ENCODE peak calls at places on chromosome 2, in five cellular contexts. G is tibial artery, S is fibroblast of lung, I is neural progenitor cell, C is stomach. Y is an unnamed sample.

GRCh38 chr2:88919087-88919738 is 227.7 kb downstream of the RPIA start:
- DNase-seq in G (no peak), S (no peak), C (no peak), I (no peak), Y (no peak)

GRCh38 chr2:240207661-240208060 is 67.2 kb upstream of the OTOS start:
- DNase-seq in C (no peak), I (no peak), G (peak; percentile 51), S (no peak), Y (no peak)

GRCh38 chr2:145123606-145124005 is 603.7 kb upstream of the ZEB2 start:
- DNase-seq in G (no peak), C (peak; percentile 26), I (no peak), S (no peak), Y (no peak)

GRCh38 chr2:18345848-18346247 is 214.6 kb downstream of the RDH14 start:
- DNase-seq in S (peak; percentile 72), I (no peak), C (peak; percentile 57), G (no peak), Y (no peak)

GRCh38 chr2:51218057-51218456 is 186.1 kb upstream of the NRXN1 start:
- DNase-seq in G (no peak), S (peak; percentile 10), C (no peak), I (no peak), Y (no peak)

GRCh38 chr2:63347361-63347760 is 240.9 kb downstream of the WDPCP start:
- DNase-seq in C (no peak), G (no peak), S (no peak), I (no peak), Y (no peak)

GRCh38 chr2:68027959-68028358 is 34.8 kb downstream of the C1D start:
- DNase-seq in C (no peak), S (peak; percentile 50), I (no peak), G (no peak), Y (no peak)

GRCh38 chr2:23404426-23404825 is 19.4 kb downstream of the KLHL29 start:
- DNase-seq in S (peak; percentile 79), C (no peak), I (peak; percentile 31), G (no peak), Y (no peak)

GRCh38 chr2:225355788-225356187 is 43.7 kb upstream of the NYAP2 start:
- DNase-seq in S (no peak), G (no peak), C (no peak), I (no peak), Y (no peak)

GRCh38 chr2:205759286-205759685 is 77.0 kb downstream of the NRP2 start:
- DNase-seq in G (no peak), C (no peak), I (no peak), S (no peak), Y (no peak)

GRCh38 chr2:205759732-205760516 is 77.6 kb downstream of the NRP2 start:
- DNase-seq in I (no peak), C (no peak), G (no peak), S (no peak), Y (no peak)

GRCh38 chr2:205758498-205758897 is 76.2 kb downstream of the NRP2 start:
- DNase-seq in C (no peak), S (no peak), I (no peak), G (no peak), Y (no peak)

GRCh38 chr2:205757271-205757670 is 75.0 kb downstream of the NRP2 start:
- DNase-seq in C (no peak), I (no peak), G (no peak), S (peak; percentile 77), Y (no peak)

GRCh38 chr2:205758051-205758450 is 75.8 kb downstream of the NRP2 start:
- DNase-seq in C (no peak), I (no peak), G (no peak), S (peak; percentile 96), Y (no peak)
- H3K4me3 ChIP-seq in C (no peak overlapping the region), I (no peak overlapping the region), G (no peak overlapping the region), S (no peak overlapping the region), Y (no peak overlapping the region)

DNA sequence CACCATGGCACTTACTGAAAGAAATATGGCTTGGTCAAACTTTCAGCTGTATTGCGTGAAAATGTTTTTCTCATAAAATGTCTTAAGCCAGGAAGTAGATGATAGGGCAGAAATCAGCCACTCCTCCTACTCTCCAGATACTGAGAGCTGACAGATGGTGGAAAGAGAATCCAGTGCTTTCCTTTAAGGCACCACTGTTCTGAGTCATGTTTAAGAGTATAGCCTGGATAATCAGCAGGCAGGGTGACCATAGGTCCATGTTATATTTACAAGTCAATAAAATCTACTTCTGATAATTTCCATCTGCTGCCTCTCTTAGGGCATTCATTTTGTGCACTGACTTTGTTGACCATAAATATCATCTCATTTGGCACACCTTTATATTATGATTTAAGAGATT is 21.9 kb downstream of the ARPC2 start:
- DNase-seq in C (no peak), S (no peak), G (no peak), I (no peak), Y (no peak)
- H3K36me3 ChIP-seq in C (peaks cover 100% of the 10 kb centered on the region), S (peaks cover 10% of the 10 kb centered on the region), G (peaks cover 87% of the 10 kb centered on the region), I (peaks cover 6% of the 10 kb centered on the region), Y (peaks cover 29% of the 10 kb centered on the region)

DNA sequence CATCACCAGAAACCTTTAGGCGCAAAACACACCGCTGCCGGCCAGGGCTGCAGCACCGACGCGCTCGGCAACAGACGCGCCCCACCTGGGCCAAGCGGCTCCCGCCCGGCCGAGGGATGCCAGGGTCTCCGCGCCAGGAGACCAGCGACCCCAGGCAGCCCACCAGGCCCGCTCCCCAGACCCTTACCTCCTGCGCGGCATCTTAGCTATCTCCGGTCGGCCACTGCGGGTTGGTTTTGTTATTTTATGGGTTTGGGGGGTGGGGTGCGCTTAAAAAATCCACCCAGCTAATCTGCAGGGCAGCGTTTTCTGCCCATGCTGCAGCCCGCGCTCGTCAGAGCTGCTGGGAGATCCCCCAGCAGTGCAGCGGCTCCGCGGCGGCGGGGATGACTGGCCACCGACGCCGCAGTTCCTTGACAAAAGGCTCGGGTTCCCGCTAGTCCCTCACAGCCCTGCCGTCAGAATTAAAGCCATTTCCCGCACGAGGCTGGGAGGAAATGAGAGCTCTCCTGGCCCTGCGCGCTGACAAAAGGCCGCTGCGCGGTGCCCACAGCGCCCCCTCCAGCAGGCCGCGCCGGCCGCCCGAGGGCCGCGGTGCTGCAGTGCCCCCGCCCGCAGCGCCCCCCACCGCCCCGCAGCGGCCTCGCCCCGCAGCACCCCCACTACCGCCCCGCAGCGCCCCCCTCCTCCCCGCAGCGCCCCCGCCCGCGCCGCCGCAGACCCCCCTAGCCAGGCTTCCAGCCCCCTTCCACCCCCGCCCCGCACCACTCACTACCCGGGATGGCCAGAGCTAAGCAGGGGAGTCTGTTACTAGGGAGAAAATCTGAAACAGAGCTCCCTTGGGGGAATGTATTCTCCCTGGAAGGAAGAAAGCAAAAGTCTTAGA is at the start of gene ADD2:
- DNase-seq in S (peak; percentile 62), I (peak; percentile 93), G (no peak), C (no peak), Y (peak; percentile 32)
- H3K27me3 ChIP-seq in S (peaks cover 32% of the 10 kb centered on the region), I (no peaks in the 10 kb centered on the region), G (no peaks in the 10 kb centered on the region), C (no peaks in the 10 kb centered on the region), Y (peaks cover 1% of the 10 kb centered on the region)

DNA sequence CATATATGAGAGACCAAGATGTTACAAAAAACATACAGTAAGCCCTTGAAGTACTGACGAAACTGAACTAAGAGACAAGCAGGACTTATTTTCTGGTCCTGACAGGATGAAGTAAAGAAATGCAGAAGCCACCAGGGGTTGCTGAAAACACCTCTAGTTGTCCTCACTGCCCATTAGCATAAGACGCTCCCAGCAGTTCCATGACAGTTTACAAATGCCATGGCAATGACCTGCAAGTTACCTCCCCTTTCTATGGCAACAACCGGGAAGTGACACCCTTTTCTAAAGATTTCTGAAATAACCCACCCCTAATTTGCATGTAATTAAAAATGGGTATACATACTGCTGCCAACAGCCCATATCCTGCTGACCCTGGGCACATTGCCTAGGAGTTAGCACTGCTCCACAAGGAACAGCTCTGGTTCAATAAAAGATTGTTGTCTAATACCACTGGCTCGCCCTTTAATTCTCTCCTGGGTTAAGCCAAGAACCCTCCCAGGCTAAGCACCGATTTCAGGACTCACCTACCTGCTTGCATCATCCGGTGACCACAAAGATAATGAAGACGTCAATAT is 178.3 kb upstream of the LRATD1 start:
- DNase-seq in S (peak; percentile 1), G (no peak), I (no peak), C (no peak), Y (no peak)
- H3K4me3 ChIP-seq in S (no peak overlapping the region), G (no peak overlapping the region), I (no peak overlapping the region), C (no peak overlapping the region), Y (no peak overlapping the region)

DNA sequence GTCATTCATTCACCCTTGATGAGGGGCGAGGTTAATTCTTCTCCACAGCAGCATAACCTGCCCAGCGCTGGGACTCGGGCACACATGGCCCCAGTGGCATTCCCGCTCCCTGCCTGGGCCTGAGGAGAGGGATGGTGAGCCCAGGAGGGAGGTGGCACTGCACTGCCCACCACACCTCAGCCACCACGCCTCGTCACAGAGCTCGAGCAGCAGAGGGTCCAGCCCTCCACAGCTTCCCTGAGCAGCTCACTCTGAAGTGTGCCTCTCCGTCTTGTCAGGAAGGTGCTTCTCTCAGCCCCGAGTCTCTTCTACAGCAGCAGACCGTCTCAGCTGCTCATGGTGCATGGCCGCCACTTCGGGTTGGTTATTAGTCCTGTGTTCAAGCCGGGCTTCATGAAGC is 34.9 kb downstream of the COA5 start:
- DNase-seq in S (no peak), G (no peak), C (no peak), I (no peak), Y (no peak)
- H3K36me3 ChIP-seq in S (peaks cover 5% of the 10 kb centered on the region), G (peaks cover 100% of the 10 kb centered on the region), C (peaks cover 100% of the 10 kb centered on the region), I (no peaks in the 10 kb centered on the region), Y (peaks cover 51% of the 10 kb centered on the region)

GRCh38 chr2:158060862-158061435 is 40.7 kb upstream of the UPP2 start:
- DNase-seq in S (peak; percentile 69), I (no peak), C (no peak), G (no peak), Y (no peak)
- H3K27me3 ChIP-seq in S (no peaks in the 10 kb centered on the region), I (no peaks in the 10 kb centered on the region), C (no peaks in the 10 kb centered on the region), G (no peaks in the 10 kb centered on the region), Y (no peaks in the 10 kb centered on the region)